ENCODE peak calls at places on chromosomes 12 and 14, in six cellular contexts. O, L, P, N, I and B are unnamed samples. For H3K36me3 and H3K4me1, the result is how much of the 10 kb centered on the place peaks cover.

GRCh38 chr12:120229071-120229582 is 28.2 kb upstream of the RPLP0 start:
- DNase-seq in I (no peak), O (no peak), L (no peak), P (no peak), N (no peak), B (no peak)

GRCh38 chr14:36662543-36663403 is 1.1 kb downstream of the PAX9 start:
- DNase-seq in L (no peak), I (no peak), O (no peak), P (no peak), N (no peak), B (no peak)

GRCh38 chr12:123987022-123987421 is 14.0 kb downstream of the ZNF664 start:
- DNase-seq in L (no peak), I (no peak), N (no peak), O (no peak), P (no peak), B (no peak)

GRCh38 chr14:70906785-70907171 is 481 bp upstream of the PCNX1 start:
- DNase-seq in O (no peak), I (no peak), L (no peak), N (no peak), P (no peak), B (no peak)

GRCh38 chr14:68979722-68980552 is 835 bp upstream of the ACTN1 start:
- DNase-seq in N (peak), L (peak), P (peak), I (peak), O (peak), B (peak)

GRCh38 chr12:20101046-20101445 is 267.3 kb upstream of the PDE3A start:
- DNase-seq in L (peak), I (peak), O (no peak), P (no peak), N (peak), B (peak)

GRCh38 chr14:34766611-34767010 is 52.2 kb upstream of the CFL2 start:
- DNase-seq in P (no peak), N (peak), L (no peak), I (no peak), O (no peak), B (no peak)

GRCh38 chr14:78245238-78245637 is 75.1 kb downstream of the NRXN3 start:
- DNase-seq in P (no peak), O (peak), I (no peak), L (no peak), N (no peak), B (no peak)

GRCh38 chr12:6767592-6768384 is 1.6 kb downstream of the PTMS start:
- DNase-seq in N (peak), O (no peak), P (no peak), L (no peak), I (no peak), B (peak)

GRCh38 chr14:95055318-95055717 is 102.0 kb downstream of the DICER1 start:
- DNase-seq in P (no peak), N (no peak), I (no peak), O (no peak), L (no peak), B (no peak)

GRCh38 chr12:116204169-116204568 is 73.3 kb downstream of the MED13L start:
- DNase-seq in N (no peak), P (no peak), O (no peak), I (no peak), L (no peak), B (no peak)

GRCh38 chr12:2682301-2683282 is 112.2 kb upstream of the FKBP4 start:
- DNase-seq in O (peak), L (no peak), I (no peak), N (peak), P (peak), B (no peak)

GRCh38 chr12:17588968-17589367 is 501.0 kb downstream of the RERGL start:
- DNase-seq in P (peak), O (no peak), I (no peak), L (no peak), N (no peak), B (no peak)

GRCh38 chr12:15274561-15274967 is 47.7 kb upstream of the PTPRO start:
- DNase-seq in P (no peak), N (no peak), L (no peak), O (peak), I (no peak), B (no peak)

GRCh38 chr12:107760207-107760816 is 625 bp downstream of the PRDM4 start:
- DNase-seq in O (peak), P (peak), L (peak), N (peak), I (no peak), B (peak)

GRCh38 chr12:34186492-34186891 is 164.2 kb downstream of the ALG10 start:
- DNase-seq in N (no peak), P (no peak), L (no peak), I (no peak), O (no peak), B (no peak)

GRCh38 chr12:44571031-44571550 is 305.0 kb downstream of the NELL2 start:
- DNase-seq in O (no peak), P (no peak), L (no peak), N (no peak), I (no peak), B (no peak)

GRCh38 chr14:27587103-27587502 is 989.3 kb upstream of the NOVA1 start:
- DNase-seq in L (no peak), P (no peak), O (no peak), I (no peak), N (no peak), B (no peak)

GRCh38 chr12:26878661-26879119 is 45.7 kb upstream of the ITPR2 start:
- DNase-seq in I (peak), O (peak), P (no peak), L (peak), N (no peak), B (peak)

GRCh38 chr14:32724864-32725550 is 213.7 kb upstream of the NPAS3 start:
- DNase-seq in I (no peak), P (no peak), O (no peak), L (no peak), N (peak), B (no peak)

GRCh38 chr12:1946311-1946710 is 27.9 kb upstream of the CACNA2D4 start:
- DNase-seq in I (no peak), L (no peak), O (no peak), N (no peak), P (no peak), B (no peak)

GRCh38 chr14:65044596-65044959 is 57.7 kb downstream of the MAX start:
- DNase-seq in P (no peak), O (peak), I (no peak), L (no peak), N (no peak), B (no peak)

GRCh38 chr12:68508536-68509050 is 102.1 kb upstream of the RAP1B start:
- DNase-seq in L (no peak), O (no peak), P (no peak), N (no peak), I (no peak), B (no peak)

GRCh38 chr12:122834921-122835692 is at the start of gene HIP1R:
- DNase-seq in O (peak), N (no peak), I (no peak), L (peak), P (peak), B (peak)

GRCh38 chr14:67572608-67573007 is 27.5 kb downstream of the PIGH start:
- DNase-seq in I (no peak), L (no peak), O (no peak), N (no peak), P (no peak), B (peak)

GRCh38 chr12:68391905-68392304 is 59.7 kb upstream of the MDM1 start:
- DNase-seq in L (no peak), P (no peak), I (no peak), O (no peak), N (no peak), B (no peak)

GRCh38 chr14:105420141-105420975 is 731 bp downstream of the MTA1 start:
- DNase-seq in I (no peak), P (no peak), O (no peak), N (no peak), L (no peak), B (no peak)

GRCh38 chr14:69879175-69880047 is at the start of gene SMOC1:
- DNase-seq in N (peak), L (peak), P (peak), I (no peak), O (peak), B (peak)

GRCh38 chr12:44500423-44500822 is 375.7 kb downstream of the NELL2 start:
- DNase-seq in O (no peak), L (no peak), I (no peak), N (no peak), P (no peak), B (no peak)

GRCh38 chr14:67623114-67623513 is 3.4 kb downstream of the ARG2 start:
- DNase-seq in O (no peak), P (no peak), L (no peak), N (no peak), I (no peak), B (no peak)

GRCh38 chr12:3117144-3117581 is 40.0 kb downstream of the TSPAN9 start:
- DNase-seq in I (no peak), P (no peak), O (no peak), N (peak), L (no peak), B (no peak)

GRCh38 chr14:51185754-51186153 is 54.3 kb upstream of the TMX1 start:
- DNase-seq in O (no peak), I (no peak), P (no peak), N (no peak), L (no peak), B (no peak)

GRCh38 chr14:91888641-91889476 is 21.5 kb upstream of the TC2N start:
- DNase-seq in N (peak), O (no peak), I (no peak), P (no peak), L (no peak), B (no peak)

GRCh38 chr14:21924479-21924878 is 250.9 kb upstream of the OR4E1 start:
- DNase-seq in I (no peak), P (no peak), L (no peak), N (no peak), O (peak), B (no peak)

GRCh38 chr12:106541201-106541600 is 41.6 kb upstream of the RFX4 start:
- DNase-seq in P (no peak), I (no peak), N (no peak), O (no peak), L (no peak), B (no peak)

GRCh38 chr14:51317373-51317772 is 77.3 kb downstream of the TMX1 start:
- DNase-seq in I (no peak), L (no peak), N (peak), P (no peak), O (no peak), B (no peak)

GRCh38 chr12:111841236-111841749 is 735 bp upstream of the MAPKAPK5 start:
- DNase-seq in I (no peak), N (no peak), L (no peak), O (no peak), P (no peak), B (no peak)

GRCh38 chr12:111850526-111850925 is 8.5 kb downstream of the MAPKAPK5 start:
- DNase-seq in I (no peak), P (no peak), O (no peak), N (no peak), L (no peak), B (no peak)

GRCh38 chr12:111841750-111842555 is at the start of gene MAPKAPK5:
- DNase-seq in L (peak), O (peak), N (peak), I (peak), P (peak), B (peak)

GRCh38 chr12:111842556-111843396 is 748 bp downstream of the MAPKAPK5 start:
- DNase-seq in L (no peak), I (no peak), O (peak), N (no peak), P (no peak), B (no peak)

GRCh38 chr12:111846016-111846415 is 4.0 kb downstream of the MAPKAPK5 start:
- DNase-seq in I (no peak), O (no peak), L (no peak), P (no peak), N (no peak), B (no peak)
- H3K36me3 ChIP-seq in I (under half), O (under half), L (under half), P (half or more), N (under half), B (under half)

GRCh38 chr12:130838951-130839769 is at the start of gene STX2:
- DNase-seq in O (peak), L (peak), P (peak), N (peak), I (peak), B (peak)
- H3K27ac ChIP-seq in O (peak), L (peak), P (no peak), N (peak), I (peak), B (peak)

GRCh38 chr12:62813031-62813829 is 121.7 kb downstream of the PPM1H start:
- DNase-seq in I (peak), P (peak), N (peak), O (peak), L (peak), B (peak)
- H3K4me1 ChIP-seq in I (under half), P (under half), N (under half), O (under half), L (under half), B (under half)

DNA sequence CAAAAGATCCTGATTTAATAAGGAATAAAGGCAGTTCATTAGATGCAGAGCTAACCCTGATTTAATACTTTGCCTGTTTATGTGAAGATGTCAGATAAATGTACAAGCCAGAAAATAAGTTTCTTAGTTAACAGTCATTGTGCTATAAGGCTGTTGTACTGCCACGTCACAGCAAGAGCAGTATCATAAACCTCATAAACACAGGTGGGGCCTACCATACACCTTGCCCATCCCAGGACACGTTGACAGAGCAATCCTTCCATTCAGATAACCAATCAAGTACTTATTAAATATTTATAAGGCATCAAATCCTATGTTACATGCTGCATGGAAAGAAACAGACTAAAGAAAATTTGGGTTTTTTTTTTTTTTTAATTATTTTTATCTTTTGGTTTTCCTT is 36.5 kb downstream of the SINHCAF start:
- DNase-seq in P (no peak), N (no peak), O (peak), L (no peak), I (no peak), B (no peak)
- H3K36me3 ChIP-seq in P (half or more), N (under half), O (half or more), L (under half), I (half or more), B (under half)

DNA sequence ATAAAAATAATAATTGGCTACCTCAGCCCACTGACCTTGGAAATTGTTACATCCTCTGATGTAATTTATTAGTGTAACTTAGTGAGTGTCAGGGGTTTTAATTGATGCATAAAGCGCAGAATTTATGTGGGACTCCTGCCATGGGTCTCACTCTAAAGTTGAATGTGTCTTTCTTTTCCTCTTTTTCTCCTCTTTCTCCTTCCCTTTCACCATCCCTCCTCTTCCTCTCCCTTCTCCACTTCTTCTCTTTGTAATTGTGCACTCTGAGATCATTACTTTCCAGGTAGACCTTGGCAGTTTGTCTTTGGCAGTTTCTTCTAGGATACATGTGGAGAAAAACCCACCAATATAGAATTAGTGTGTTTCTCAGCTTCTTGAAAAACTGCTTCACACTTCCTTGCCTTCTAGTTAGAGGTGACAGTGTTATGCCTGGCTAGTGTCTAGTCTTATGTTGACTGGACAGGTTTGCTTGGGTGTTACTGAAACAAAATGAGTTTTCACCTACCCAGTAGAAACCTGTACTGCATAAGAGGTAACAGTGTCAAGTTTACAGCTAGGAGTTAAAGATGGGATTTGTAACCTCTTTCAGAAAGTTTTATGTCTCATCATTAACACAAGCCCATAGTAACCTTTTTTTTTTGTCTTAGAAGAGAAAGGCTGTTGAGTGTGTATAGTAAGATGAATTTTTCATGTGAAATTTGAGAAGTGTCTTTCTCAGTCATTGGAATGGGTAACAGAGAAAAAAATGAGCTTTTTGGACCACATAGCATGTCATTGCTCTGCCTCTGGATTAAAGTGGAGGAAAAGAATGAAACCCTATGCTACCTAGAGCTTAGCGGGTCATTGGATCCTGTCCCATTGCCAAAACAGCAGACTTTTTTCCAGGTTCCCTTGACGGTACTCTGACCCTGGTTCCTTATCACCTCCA is 18.6 kb downstream of the PELI2 start:
- DNase-seq in I (no peak), P (no peak), O (no peak), L (no peak), N (peak), B (no peak)
- H3K27ac ChIP-seq in I (no peak), P (no peak), O (no peak), L (no peak), N (no peak), B (no peak)

GRCh38 chr12:50222275-50222783 is 55.2 kb upstream of the CERS5 start:
- DNase-seq in N (peak), P (peak), L (peak), O (peak), I (peak), B (peak)

GRCh38 chr12:50224026-50224692 is 57.0 kb upstream of the CERS5 start:
- DNase-seq in O (peak), N (peak), I (no peak), P (no peak), L (no peak), B (no peak)

GRCh38 chr12:50220357-50221061 is 53.3 kb upstream of the CERS5 start:
- DNase-seq in I (no peak), O (no peak), P (no peak), L (no peak), N (peak), B (no peak)

GRCh38 chr12:50219544-50219943 is 52.4 kb upstream of the CERS5 start:
- DNase-seq in O (no peak), N (no peak), P (no peak), I (no peak), L (no peak), B (no peak)

DNA sequence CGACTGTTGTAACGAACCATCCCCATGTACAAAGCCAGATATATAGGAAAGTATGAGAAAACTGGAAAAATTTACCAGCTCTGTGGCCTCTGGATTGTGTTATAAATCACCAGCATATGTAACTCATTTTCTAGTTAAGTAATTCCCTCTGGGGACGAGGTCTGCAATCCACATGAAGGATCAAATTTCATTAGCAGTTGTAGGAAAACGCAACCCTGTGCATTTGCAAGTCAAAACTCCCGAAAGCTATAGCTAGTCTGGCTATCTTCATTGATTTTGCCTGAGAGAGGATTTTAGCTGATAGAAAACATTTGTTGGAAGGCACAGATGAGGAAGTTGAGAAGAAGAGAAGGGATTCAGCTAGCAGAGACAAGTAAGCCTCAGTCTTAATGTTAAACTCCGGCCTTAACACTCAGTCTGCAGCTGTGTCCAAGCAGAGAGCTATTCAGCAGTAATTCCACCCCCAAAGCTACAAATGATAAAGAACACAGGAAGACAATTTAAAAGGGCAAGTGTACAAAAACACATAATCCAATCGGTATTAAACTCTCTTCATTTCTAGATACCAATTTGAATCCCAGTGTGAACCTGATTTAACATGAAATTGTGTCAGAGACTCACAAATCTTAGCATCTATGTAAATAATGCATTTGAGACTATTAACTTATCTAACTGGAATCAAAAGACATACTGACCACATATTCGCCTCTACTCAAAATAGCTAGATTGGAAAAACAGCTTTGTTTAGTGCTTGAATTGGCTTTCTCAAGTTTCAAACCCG is 54.2 kb upstream of the CERS5 start:
- DNase-seq in O (no peak), I (no peak), N (peak), P (peak), L (no peak), B (no peak)
- H3K4me1 ChIP-seq in O (under half), I (under half), N (under half), P (under half), L (under half), B (under half)

DNA sequence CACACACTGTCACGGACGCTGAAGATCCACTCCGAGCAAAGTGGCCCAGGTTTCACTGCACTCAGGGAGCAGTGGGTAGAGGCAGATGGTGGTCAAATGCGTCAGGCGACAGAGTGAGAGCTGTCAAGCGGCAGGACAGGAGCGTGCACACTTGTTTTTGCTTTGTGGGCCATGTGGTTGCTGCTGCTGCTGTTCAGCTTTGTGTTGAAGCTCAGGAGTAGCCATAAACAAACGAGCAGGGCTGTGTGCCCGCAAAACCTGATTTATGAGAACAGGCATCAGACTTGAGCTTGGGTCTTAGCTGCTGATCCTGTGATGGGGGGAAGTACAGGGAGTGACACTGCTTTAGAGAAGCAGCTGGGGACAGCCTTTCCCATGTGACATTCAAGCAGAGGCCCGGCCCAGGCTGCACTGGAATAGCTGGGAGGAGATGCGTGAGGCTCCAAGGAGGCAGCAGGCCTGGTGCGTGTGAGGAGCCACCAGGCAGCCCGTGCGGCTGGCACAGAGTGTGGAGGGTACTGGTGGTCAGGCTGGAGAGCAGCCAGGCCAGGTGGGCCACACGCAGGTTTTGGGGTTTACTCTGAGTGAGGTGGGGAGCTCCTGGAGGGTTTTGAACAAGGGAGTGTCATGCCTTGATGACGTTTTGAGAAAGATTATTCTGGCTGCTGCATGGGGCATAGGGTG is 31.1 kb upstream of the ASPG start:
- DNase-seq in N (no peak), L (no peak), P (no peak), O (no peak), I (no peak), B (no peak)
- H3K36me3 ChIP-seq in N (under half), L (under half), P (under half), O (under half), I (under half), B (under half)

GRCh38 chr12:105330283-105330937 is at the start of gene C12orf75:
- DNase-seq in I (peak), P (peak), L (peak), O (peak), N (peak), B (peak)
- H3K27ac ChIP-seq in I (no peak), P (no peak), L (peak), O (peak), N (peak), B (peak)